ENCODE peak calls at places on chromosomes 12 and 14, in six cellular contexts. W is heart right ventricle; Y is SJCRH30; G is pancreas; A is trophoblast cell; P is CD8-positive, alpha-beta T cell. L is an unnamed sample.

GRCh38 chr14:92860097-92860496 is 62.9 kb upstream of the CHGA start:
- DNase-seq in W (no peak), Y (no peak), G (no peak), A (no peak), P (no peak), L (no peak)

GRCh38 chr12:27293463-27293862 is 39.2 kb upstream of the BMAL2 start:
- DNase-seq in W (no peak), Y (no peak), G (peak; percentile 89), A (no peak), P (no peak), L (no peak)

GRCh38 chr14:23269193-23269592 is 16.7 kb downstream of the HOMEZ start:
- DNase-seq in W (no peak), Y (no peak), G (no peak), A (no peak), P (no peak), L (no peak)

GRCh38 chr12:16600525-16600924 is 5.4 kb downstream of the LMO3 start:
- DNase-seq in W (no peak), Y (no peak), G (no peak), A (no peak), P (no peak), L (no peak)

GRCh38 chr12:114866331-114866730 is 182.4 kb upstream of the TBX3 start:
- DNase-seq in W (no peak), Y (no peak), G (no peak), A (no peak), P (no peak), L (no peak)

GRCh38 chr14:65286443-65286842 is 126.1 kb upstream of the FUT8 start:
- DNase-seq in W (no peak), Y (no peak), G (no peak), A (no peak), P (no peak), L (no peak)

GRCh38 chr12:122009741-122010140 is 11.9 kb upstream of the BCL7A start:
- DNase-seq in W (no peak), Y (no peak), G (no peak), A (no peak), P (no peak), L (no peak)

GRCh38 chr14:89225607-89226006 is 191.4 kb downstream of the FOXN3 start:
- DNase-seq in W (no peak), Y (no peak), G (no peak), A (no peak), P (no peak), L (no peak)

GRCh38 chr12:47547077-47547476 is 158.8 kb downstream of the RPAP3 start:
- DNase-seq in W (no peak), Y (peak; percentile 30), G (no peak), A (peak; percentile 20), P (no peak), L (no peak)

GRCh38 chr12:105047303-105047702 is 37.0 kb downstream of the ALDH1L2 start:
- DNase-seq in W (no peak), Y (no peak), G (no peak), A (no peak), P (no peak), L (no peak)

GRCh38 chr12:72485017-72485701 is 213.0 kb downstream of the TRHDE start:
- DNase-seq in W (no peak), Y (no peak), G (no peak), A (no peak), P (no peak), L (no peak)

GRCh38 chr12:126069549-126070165 is 1004.4 kb downstream of the AACS start:
- DNase-seq in W (no peak), Y (peak; percentile 75), G (peak; percentile 72), A (peak; percentile 33), P (no peak), L (no peak)

GRCh38 chr12:104213952-104214351 is 1.6 kb upstream of the TXNRD1 start:
- DNase-seq in W (no peak), Y (no peak), G (no peak), A (no peak), P (no peak), L (no peak)

GRCh38 chr14:68245146-68246073 is 425.8 kb downstream of the RAD51B start:
- DNase-seq in W (no peak), Y (peak; percentile 95), G (no peak), A (no peak), P (no peak), L (no peak)

GRCh38 chr12:124855275-124855957 is 8.2 kb downstream of the SCARB1 start:
- DNase-seq in W (no peak), Y (no peak), G (no peak), A (no peak), P (no peak), L (no peak)

GRCh38 chr12:82414926-82415325 is 56.6 kb downstream of the METTL25 start:
- DNase-seq in W (no peak), Y (no peak), G (no peak), A (no peak), P (no peak), L (no peak)

GRCh38 chr14:22002860-22003284 is 329.3 kb upstream of the OR4E1 start:
- DNase-seq in W (no peak), Y (peak; percentile 22), G (no peak), A (no peak), P (peak; percentile 72), L (no peak)

GRCh38 chr14:75711134-75711795 is 50.2 kb downstream of the TTLL5 start:
- DNase-seq in W (no peak), Y (peak; percentile 79), G (peak; percentile 61), A (no peak), P (no peak), L (no peak)

GRCh38 chr12:24478254-24478653 is 470.6 kb downstream of the BCAT1 start:
- DNase-seq in W (no peak), Y (peak; percentile 85), G (no peak), A (no peak), P (no peak), L (no peak)

GRCh38 chr12:18556081-18556645 is 181.6 kb downstream of the PLCZ1 start:
- DNase-seq in W (no peak), Y (no peak), G (no peak), A (no peak), P (no peak), L (no peak)

GRCh38 chr12:10365716-10366433 is 24.0 kb downstream of the KLRK1 start:
- DNase-seq in W (no peak), Y (no peak), G (no peak), A (no peak), P (no peak), L (no peak)

GRCh38 chr12:7175493-7175892 is 14.0 kb upstream of the PEX5 start:
- DNase-seq in W (no peak), Y (no peak), G (no peak), A (no peak), P (no peak), L (no peak)

DNA sequence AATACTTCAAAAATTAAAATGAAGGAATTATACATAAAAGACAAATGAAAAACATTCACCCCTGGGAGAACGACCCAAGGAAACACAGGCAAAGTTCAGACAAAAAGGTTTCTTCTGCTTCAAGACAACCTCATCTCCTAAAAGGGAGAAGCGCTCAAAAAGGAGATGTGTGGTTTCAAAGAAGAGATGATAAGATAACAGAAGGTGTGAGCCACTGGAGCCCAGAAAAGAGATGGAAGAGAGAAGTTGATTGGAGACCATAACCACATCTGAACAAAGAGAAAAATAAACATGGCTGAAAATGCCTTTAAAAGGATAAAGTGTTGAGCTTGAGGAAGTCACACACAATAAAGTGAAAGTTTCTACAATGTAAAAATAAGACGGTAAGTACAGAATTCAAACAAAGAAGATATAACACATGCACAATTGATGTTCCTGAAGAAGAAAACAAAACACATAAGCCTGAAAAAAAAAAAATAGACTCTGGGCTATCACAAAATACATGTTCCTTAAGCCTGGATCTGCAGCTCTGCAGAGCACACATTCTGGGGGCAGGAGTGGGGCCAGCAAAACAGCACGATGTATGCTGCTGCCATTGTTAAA is 51.6 kb upstream of the C14orf180 start:
- DNase-seq in W (no peak), Y (no peak), G (no peak), A (no peak), P (no peak), L (no peak)
- H3K36me3 ChIP-seq in W (no peaks in the 10 kb centered on the region), Y (no peaks in the 10 kb centered on the region), G (no peaks in the 10 kb centered on the region), A (no peaks in the 10 kb centered on the region), P (no peaks in the 10 kb centered on the region), L (no peaks in the 10 kb centered on the region)

DNA sequence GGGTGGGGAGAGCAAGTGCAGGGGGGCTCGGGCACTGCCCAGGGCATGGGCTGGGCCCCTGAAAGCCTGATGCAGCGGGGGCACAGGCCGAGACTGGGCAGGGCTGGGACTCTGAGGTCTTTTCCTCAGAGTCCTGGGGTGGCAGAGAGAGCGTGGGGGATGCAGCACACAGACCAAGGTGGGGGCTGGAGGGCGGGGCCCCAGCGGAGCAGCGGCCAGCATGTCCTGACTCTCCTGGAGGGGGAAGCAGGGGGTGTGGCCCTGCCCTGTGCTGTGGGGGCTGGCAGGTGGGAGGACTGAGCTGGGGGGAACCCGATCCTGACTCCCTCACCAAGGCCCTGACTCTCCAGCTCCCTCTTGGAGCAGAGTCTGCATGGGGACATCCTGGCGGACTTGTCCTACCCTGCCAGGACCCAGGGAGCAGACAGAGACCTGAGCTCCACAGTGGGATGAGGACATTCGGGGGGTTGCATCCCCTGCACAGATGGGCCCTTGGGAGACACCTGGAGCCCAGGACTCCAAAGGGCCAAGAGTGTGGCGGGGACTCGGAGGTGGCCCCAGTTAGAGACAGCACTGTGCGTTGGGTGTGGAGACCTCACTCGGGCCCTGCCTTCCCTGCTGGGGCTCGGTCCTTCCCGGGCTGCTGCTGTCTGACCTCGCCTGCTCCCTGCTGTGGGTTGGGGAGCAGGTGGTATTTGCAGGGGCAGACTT is 326.1 kb downstream of the TMEM121 start:
- DNase-seq in W (no peak), Y (no peak), G (no peak), A (no peak), P (no peak), L (no peak)
- H3K36me3 ChIP-seq in W (no peaks in the 10 kb centered on the region), Y (no peaks in the 10 kb centered on the region), G (no peaks in the 10 kb centered on the region), A (no peaks in the 10 kb centered on the region), P (no peaks in the 10 kb centered on the region), L (no peaks in the 10 kb centered on the region)

DNA sequence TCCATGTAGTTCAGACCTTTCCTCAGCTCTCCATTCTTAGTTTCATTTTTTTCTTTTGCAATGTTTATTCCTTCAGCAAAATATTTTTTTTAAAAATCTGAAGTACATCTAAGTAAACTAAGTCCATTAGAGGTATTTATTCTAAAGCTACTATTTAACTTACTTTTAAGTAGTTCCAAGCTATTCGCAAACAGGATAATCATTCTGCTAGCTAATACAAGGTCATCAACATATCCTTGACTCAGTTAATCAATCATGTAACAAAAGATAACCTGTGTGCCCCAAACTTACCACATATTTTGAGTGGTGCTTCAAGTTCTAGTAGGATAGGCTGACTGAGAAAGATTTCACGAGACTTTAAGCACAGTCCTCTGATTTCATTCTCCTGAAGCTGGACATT is 11.2 kb downstream of the PPP1CC start:
- DNase-seq in W (no peak), Y (no peak), G (no peak), A (no peak), P (no peak), L (no peak)
- H3K36me3 ChIP-seq in W (no peaks in the 10 kb centered on the region), Y (peaks cover 73% of the 10 kb centered on the region), G (peaks cover 7% of the 10 kb centered on the region), A (peaks cover 21% of the 10 kb centered on the region), P (peaks cover 46% of the 10 kb centered on the region), L (peaks cover 83% of the 10 kb centered on the region)

DNA sequence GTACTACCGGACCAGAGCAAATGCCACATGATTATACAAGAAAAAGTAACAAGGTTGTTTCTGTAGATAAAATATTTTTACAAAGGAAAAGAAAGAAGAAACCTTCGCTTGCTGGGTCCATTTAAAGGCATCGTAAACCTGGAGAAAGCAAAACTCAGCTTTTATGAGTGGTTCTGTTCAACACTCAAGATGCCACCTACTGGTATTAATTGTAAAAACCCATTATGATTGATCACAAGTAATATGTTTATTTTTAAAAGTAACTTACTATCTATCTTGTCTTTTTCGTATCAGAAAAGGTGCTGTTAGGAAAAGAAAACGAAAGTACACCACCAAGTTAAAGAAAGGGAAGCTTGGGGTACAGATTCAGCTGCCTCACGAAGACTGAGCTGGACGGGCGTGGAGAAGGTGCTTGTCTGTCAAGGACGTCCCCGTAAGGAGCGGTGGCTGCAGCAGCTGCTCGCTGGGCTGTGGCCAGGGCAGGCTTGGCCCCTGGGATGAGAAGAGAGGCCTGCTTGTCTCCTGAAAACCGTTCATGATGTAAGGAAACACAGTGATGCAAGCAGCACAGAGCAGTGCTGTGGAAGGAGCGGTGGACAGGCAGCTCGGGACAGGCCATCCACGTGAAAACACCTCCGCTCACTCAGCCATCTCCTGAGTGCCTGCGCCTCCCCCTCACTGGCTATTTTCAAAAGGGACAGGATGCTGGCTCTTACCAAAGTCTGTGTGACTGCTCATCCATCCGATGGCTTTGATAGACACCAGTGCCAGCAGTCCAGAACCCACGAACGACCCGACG is 25.0 kb downstream of the SLC15A4 start:
- DNase-seq in W (no peak), Y (no peak), G (no peak), A (no peak), P (no peak), L (no peak)
- H3K36me3 ChIP-seq in W (peaks cover 13% of the 10 kb centered on the region), Y (peaks cover 7% of the 10 kb centered on the region), G (peaks cover 6% of the 10 kb centered on the region), A (peaks cover 51% of the 10 kb centered on the region), P (peaks cover 38% of the 10 kb centered on the region), L (peaks cover 97% of the 10 kb centered on the region)

L was measured in esophagus squamous epithelium.